ENCODE peak calls at places on chromosomes 13 and 19, in six cellular contexts. Y is IMR-90, R is A549, G is HepG2, C is K562, O is GM12878. Z is an unnamed sample.

GRCh38 chr19:53945441-53945840 is 17.3 kb upstream of the CACNG8 start:
- DNase-seq in Y (peak), R (peak), G (no peak), C (peak), O (no peak), Z (peak)

GRCh38 chr13:23505007-23505406 is 65.2 kb upstream of the TNFRSF19 start:
- DNase-seq in Y (peak), R (no peak), G (no peak), C (no peak), O (no peak), Z (no peak)

GRCh38 chr19:54481326-54481930 is 8.3 kb upstream of the CDC42EP5 start:
- DNase-seq in Y (peak), R (peak), G (peak), C (peak), O (no peak), Z (peak)

GRCh38 chr19:51702754-51703654 is 9.9 kb downstream of the SPACA6 start:
- DNase-seq in Y (no peak), R (no peak), G (no peak), C (peak), O (no peak), Z (no peak)

GRCh38 chr13:100835695-100836094 is 161.1 kb upstream of the TMTC4 start:
- DNase-seq in Y (no peak), R (no peak), G (no peak), C (no peak), O (no peak), Z (no peak)

GRCh38 chr13:109145631-109146030 is 516.2 kb downstream of the MYO16 start:
- DNase-seq in Y (peak), R (peak), G (peak), C (peak), O (no peak), Z (peak)

GRCh38 chr13:45737571-45738002 is 35.5 kb downstream of the CBY2 start:
- DNase-seq in Y (no peak), R (peak), G (no peak), C (peak), O (no peak), Z (peak)

GRCh38 chr13:92716749-92717148 is 509.9 kb upstream of the GPC6 start:
- DNase-seq in Y (peak), R (no peak), G (peak), C (no peak), O (no peak), Z (peak)

GRCh38 chr13:36839981-36840380 is 21.0 kb downstream of the RFXAP start:
- DNase-seq in Y (no peak), R (no peak), G (no peak), C (no peak), O (no peak), Z (no peak)

GRCh38 chr19:39154626-39155100 is 29.1 kb downstream of the PAK4 start:
- DNase-seq in Y (no peak), R (peak), G (no peak), C (peak), O (no peak), Z (peak)

GRCh38 chr13:51666316-51666715 is 82.1 kb downstream of the WDFY2 start:
- DNase-seq in Y (no peak), R (no peak), G (no peak), C (no peak), O (no peak), Z (no peak)

GRCh38 chr13:91572439-91572838 is 174.0 kb downstream of the GPC5 start:
- DNase-seq in Y (peak), R (no peak), G (no peak), C (no peak), O (no peak), Z (no peak)

GRCh38 chr13:27559714-27560113 is 60.6 kb downstream of the LNX2 start:
- DNase-seq in Y (no peak), R (no peak), G (no peak), C (no peak), O (peak), Z (no peak)

GRCh38 chr13:48567521-48568331 is 34.8 kb upstream of the RCBTB2 start:
- DNase-seq in Y (no peak), R (no peak), G (peak), C (no peak), O (no peak), Z (no peak)

GRCh38 chr19:55070755-55071502 is 4.7 kb upstream of the EPS8L1 start:
- DNase-seq in Y (peak), R (peak), G (no peak), C (no peak), O (no peak), Z (no peak)

GRCh38 chr13:99227331-99227900 is 26.8 kb downstream of the UBAC2 start:
- DNase-seq in Y (no peak), R (no peak), G (no peak), C (no peak), O (no peak), Z (no peak)

DNA sequence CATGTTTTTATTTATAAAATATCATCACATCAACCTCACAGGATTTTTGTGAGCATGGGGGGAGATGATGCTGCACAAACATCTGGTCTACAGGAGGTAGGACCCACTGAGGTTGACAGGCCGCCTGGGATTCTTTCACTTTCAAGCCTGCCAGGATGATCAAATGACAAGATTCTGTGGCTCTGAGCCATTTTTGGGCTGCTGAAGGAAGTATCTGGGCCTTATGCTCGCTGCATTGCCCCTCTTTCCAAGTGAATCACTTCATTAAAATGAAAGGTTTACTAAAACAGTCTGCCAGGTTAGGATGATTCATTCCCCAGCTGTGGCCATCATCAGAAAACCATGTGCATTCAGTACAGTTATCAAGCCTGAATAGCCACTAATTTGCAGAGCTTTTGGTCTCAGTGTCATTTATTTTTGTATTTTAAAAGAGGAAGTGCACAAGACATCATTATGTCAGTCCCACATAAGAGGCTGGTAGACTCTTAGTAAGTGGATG is 34.4 kb downstream of the STARD13 start:
- DNase-seq in Y (peak), R (no peak), G (no peak), C (no peak), O (peak), Z (no peak)
- TF ChIP-seq BHLHE40 in Y (peak), R (no peak), G (no peak), C (no peak), O (peak), Z (no peak)

DNA sequence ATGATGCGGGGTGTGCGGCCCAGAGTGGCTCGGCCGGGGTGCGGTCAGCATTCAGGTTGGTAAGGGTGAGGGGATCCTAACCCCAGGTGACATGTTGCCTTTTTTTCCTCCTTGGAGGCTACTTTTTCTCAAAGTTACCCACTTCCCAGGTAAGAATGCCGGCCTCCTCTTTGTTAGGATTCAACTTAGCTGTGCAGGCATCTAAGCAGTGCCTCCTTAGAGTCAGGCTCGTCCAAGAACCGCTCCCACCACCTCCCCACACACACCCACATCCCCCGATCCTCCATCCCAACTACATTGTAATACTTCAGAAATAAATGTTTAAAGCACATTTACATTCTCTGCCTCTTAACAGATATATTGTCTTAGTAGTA is 733 bp upstream of the ENOX1 start:
- DNase-seq in Y (no peak), R (no peak), G (no peak), C (no peak), O (no peak), Z (no peak)
- TF ChIP-seq BHLHE40 in Y (no peak), R (no peak), G (no peak), C (no peak), O (no peak), Z (no peak)

GRCh38 chr19:4196009-4196408 is 13.5 kb downstream of the ANKRD24 start:
- DNase-seq in Y (no peak), R (no peak), G (no peak), C (no peak), O (no peak), Z (no peak)
- TF ChIP-seq BHLHE40 in Y (no peak), R (no peak), G (no peak), C (no peak), O (no peak), Z (no peak)

GRCh38 chr13:50167224-50167947 is 152.1 kb downstream of the KCNRG start:
- DNase-seq in Y (no peak), R (no peak), G (no peak), C (no peak), O (no peak), Z (no peak)

GRCh38 chr13:50171585-50172282 is 156.5 kb downstream of the KCNRG start:
- DNase-seq in Y (peak), R (no peak), G (no peak), C (no peak), O (no peak), Z (no peak)

GRCh38 chr13:50167967-50168366 is 152.7 kb downstream of the KCNRG start:
- DNase-seq in Y (no peak), R (no peak), G (no peak), C (no peak), O (no peak), Z (no peak)

GRCh38 chr13:50170447-50171037 is 155.3 kb downstream of the KCNRG start:
- DNase-seq in Y (peak), R (peak), G (no peak), C (no peak), O (no peak), Z (no peak)

DNA sequence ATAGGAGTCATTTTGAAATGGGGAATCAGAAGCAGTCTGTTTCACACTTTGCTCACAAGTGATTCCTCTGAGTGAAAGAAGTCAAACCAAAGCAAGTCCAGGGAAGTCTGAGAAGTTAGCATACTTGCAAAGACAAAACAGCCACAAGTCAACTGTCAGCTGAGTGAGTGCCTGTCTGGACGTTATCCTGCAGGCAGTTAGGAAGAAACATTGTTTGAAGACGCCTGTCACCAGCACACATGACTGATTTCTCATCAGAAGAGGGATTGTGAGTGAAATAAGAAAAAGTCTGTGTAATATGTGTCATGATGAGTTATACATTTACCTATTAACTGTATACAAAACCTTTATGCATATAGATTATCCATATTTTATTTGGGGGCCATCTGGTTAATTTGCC is 153.6 kb downstream of the KCNRG start:
- DNase-seq in Y (no peak), R (no peak), G (no peak), C (no peak), O (no peak), Z (no peak)
- TF ChIP-seq BHLHE40 in Y (no peak), R (no peak), G (no peak), C (no peak), O (no peak), Z (no peak)

DNA sequence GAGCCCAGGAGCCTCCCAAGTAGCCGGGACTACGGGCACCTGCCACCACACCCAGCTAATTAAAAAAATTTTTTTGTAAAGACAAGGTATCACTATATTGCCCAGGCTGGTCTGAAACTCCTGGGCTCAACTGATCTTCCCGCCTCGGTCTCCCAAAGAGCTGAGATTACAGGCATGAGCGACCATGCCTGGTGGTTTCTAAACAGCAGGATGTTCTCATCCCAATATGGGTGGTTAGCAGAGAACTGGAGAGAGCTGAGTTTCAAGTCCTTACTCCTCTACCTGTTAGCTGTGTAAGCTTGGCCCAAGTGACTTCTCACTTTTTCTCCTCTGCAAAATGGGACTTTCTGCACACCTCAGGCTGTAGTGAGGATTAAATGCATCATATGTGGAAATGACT is 8.0 kb downstream of the TMEM91 start:
- DNase-seq in Y (no peak), R (no peak), G (no peak), C (no peak), O (no peak), Z (no peak)
- TF ChIP-seq BHLHE40 in Y (no peak), R (no peak), G (no peak), C (no peak), O (no peak), Z (no peak)

DNA sequence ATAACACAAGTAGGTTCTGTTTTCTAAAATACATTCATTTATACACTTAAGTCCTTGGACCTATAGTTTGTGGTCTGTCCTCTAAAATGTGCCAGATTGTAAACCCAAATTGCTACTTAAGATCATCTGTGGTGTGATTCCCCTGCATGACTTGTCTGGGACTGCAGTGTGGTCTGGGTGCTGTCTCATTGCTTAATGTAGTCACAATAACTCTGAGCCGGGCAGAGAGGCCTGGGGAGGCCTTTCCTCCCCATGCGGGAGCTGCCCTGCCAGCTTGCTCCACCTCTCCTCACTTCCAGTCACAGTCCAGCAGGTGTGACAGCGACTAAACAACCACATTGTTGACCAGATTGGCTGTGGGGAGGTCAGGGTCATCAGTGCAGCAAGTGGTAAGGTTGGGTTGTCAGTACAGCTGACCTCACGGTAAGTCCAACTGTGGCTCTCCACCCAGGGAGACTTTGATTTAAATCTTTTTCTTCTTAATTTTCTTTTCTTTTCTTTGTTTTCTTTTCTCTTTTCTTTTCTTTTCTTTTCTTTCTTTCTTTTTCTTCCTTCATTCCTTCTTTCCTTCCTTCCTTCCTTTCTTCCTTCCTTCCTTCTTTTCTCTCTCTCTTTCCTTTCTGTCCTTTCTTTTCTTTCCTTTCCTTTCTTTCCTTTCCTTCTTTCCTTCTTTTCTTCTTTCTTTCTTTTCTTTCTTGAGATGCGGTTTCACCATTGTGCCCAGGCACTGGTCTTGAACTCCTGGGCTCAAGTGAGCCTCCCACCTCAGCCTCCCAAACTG is 4.4 kb upstream of the TUBA3C start:
- DNase-seq in Y (no peak), R (no peak), G (no peak), C (no peak), O (no peak), Z (no peak)
- TF ChIP-seq BHLHE40 in Y (no peak), R (no peak), G (no peak), C (no peak), O (no peak), Z (no peak)

DNA sequence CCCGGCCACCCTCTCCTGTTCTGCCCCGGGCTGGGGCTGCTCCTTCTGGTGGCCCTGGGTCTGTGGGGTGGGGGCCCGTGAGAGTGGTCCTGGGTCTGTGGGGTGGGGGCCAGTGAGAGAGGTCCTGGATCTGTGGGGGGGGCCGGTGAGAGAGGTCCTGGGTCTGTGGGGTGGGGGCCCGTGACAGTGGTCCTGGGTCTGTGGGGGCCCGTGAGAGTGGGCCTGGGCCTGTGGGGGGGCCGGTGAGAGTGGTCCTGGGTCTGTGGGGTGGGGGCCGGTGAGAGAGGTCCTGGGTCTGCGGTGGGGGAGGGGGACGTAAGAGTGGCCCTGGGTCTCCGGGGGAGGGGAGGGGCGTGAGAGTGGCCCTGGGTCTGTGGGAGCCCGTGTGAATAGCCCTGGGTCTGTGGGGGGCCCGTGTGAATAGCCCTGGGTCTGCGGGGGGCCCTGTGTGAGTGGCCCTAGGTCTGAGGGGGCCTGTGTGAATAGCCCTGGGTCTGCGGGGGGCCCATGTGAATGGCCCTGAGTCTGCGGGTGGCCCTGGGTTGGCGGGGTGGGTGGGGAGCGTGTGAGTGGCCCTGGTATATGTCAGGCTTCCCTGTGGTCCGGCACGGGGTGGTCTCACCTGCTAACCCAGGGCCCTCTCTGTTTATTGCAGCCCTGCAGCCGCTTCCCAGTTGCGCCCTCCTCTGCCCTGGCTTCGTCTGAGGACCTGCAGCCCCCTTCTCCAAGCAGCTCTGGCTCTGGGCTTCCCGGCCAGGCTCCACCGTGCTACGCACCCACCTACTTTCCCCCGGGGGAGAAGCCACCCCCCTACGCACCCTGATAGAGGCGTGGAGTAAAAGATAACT is 52.3 kb downstream of the TMEM255B start:
- DNase-seq in Y (no peak), R (no peak), G (no peak), C (no peak), O (no peak), Z (no peak)
- TF ChIP-seq BHLHE40 in Y (no peak), R (no peak), G (no peak), C (no peak), O (no peak), Z (no peak)

DNA sequence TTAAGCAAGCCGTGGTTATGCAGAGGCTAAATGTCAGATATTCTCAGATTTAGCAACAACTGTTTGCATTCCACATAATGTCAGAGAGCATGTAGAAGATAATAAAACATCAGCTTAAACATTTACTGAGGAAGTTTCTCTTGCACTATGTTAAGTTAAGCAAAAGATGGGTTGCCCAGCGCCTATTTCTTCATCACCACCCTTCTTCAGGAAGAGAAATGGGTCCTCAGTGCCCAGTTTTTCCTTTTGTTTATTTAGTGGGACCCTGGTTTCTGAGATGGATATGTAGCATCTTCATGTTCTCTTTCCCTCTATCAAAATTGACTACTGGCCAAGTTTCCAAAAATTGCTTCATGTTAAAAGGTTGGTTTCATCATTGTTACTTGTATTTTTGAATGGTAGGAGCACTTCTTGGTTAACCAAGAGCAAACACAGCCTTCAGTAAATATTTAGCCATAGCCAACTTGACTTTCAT is 356.8 kb downstream of the RFC3 start:
- DNase-seq in Y (peak), R (peak), G (no peak), C (no peak), O (no peak), Z (no peak)
- TF ChIP-seq BHLHE40 in Y (no peak), R (no peak), G (no peak), C (no peak), O (no peak), Z (no peak)

DNA sequence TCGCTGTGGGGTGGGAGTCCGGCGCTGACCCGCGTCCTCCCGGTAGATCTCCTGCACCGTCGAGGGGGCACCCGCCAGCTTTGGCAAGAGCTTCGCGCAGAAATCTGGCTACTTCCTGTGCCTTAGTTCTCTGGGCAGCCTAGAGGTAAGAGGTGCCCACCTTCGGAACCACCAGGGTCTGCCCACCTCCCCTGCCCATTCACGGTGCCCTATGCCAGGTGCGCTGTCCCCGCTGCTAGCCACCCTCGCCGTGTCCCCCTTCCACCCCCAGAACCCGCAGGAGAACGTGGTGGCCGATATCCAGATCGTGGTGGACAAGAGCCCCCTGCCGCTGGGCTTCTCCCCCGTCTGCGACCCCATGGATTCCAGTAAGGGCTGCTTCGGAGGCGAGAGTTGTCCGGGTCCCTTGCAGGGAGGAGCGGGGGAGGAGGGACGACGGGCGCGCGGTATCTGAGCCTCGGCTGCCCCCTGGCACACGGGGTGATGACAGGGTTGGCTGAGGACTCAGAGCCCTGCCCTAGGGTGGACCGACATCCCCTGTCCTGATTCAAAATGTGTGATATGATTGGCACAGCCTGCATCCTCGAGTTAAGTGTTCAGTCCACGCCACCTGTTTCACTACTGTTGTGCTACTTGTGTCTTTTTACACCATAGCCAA is 549 bp downstream of the MVB12A start:
- DNase-seq in Y (no peak), R (peak), G (no peak), C (peak), O (no peak), Z (no peak)
- TF ChIP-seq BHLHE40 in Y (no peak), R (no peak), G (no peak), C (no peak), O (no peak), Z (no peak)